ENCODE peak calls at places on chromosomes 5 and 9, in six cellular contexts. Q is GM23248, M is IMR-90, I is HCT116, Z is neuronal stem cell, A is mammary epithelial cell. U is an unnamed sample.

GRCh38 chr9:131500939-131501541 is 1.7 kb upstream of the POMT1 start:
- DNase-seq in Q (peak; percentile 84), I (no peak), Z (no peak), M (peak; percentile 81), A (peak; percentile 90), U (peak; percentile 81)

GRCh38 chr9:94554078-94554438 is 825 bp upstream of the PCAT7 start:
- DNase-seq in A (no peak), Q (no peak), I (no peak), Z (peak; percentile 2), M (no peak), U (no peak)

GRCh38 chr9:136564379-136564988 is 18.6 kb upstream of the NOTCH1 start:
- DNase-seq in A (peak; percentile 39), Z (no peak), M (peak; percentile 71), Q (peak; percentile 96), I (no peak), U (peak; percentile 74)

GRCh38 chr5:169667896-169668674 is 31.0 kb downstream of the DOCK2 start:
- DNase-seq in A (no peak), M (peak; percentile 17), I (no peak), Z (no peak), Q (peak; percentile 23), U (no peak)

GRCh38 chr5:154782326-154782725 is 27.1 kb downstream of the LARP1 start:
- DNase-seq in M (no peak), I (no peak), Z (no peak), Q (no peak), A (no peak), U (no peak)

GRCh38 chr5:44385236-44385940 is 3.8 kb downstream of the FGF10 start:
- DNase-seq in Q (no peak), A (no peak), M (no peak), I (no peak), Z (no peak), U (no peak)

GRCh38 chr9:77488439-77489126 is 159.5 kb downstream of the GNA14 start:
- DNase-seq in Z (no peak), Q (peak; percentile 61), M (peak; percentile 20), I (peak; percentile 7), A (no peak), U (peak; percentile 11)

GRCh38 chr9:26673276-26673675 is 219.3 kb downstream of the CAAP1 start:
- DNase-seq in Z (no peak), A (no peak), I (no peak), Q (no peak), M (no peak), U (no peak)

GRCh38 chr9:134377976-134378375 is 51.7 kb downstream of the RXRA start:
- DNase-seq in I (no peak), Z (no peak), A (peak; percentile 44), Q (peak; percentile 47), M (no peak), U (no peak)

GRCh38 chr9:36317766-36318165 is 59.5 kb upstream of the GNE start:
- DNase-seq in A (peak; percentile 99), I (no peak), Q (no peak), M (no peak), Z (no peak), U (no peak)

GRCh38 chr5:33793836-33794549 is 97.8 kb downstream of the ADAMTS12 start:
- DNase-seq in Z (no peak), I (no peak), Q (peak; percentile 72), M (no peak), A (no peak), U (no peak)

GRCh38 chr5:124922255-124922975 is 176.0 kb upstream of the ZNF608 start:
- DNase-seq in I (no peak), A (no peak), Z (no peak), M (no peak), Q (no peak), U (no peak)

GRCh38 chr9:104992696-104993095 is 64.7 kb upstream of the ABCA1 start:
- DNase-seq in Z (no peak), M (peak; percentile 90), A (no peak), I (no peak), Q (peak; percentile 17), U (no peak)

GRCh38 chr5:10607666-10608442 is 44.0 kb downstream of the ANKRD33B start:
- DNase-seq in M (peak; percentile 72), A (no peak), Z (no peak), Q (peak; percentile 93), I (no peak), U (peak; percentile 64)

GRCh38 chr5:142677212-142677611 is 8.7 kb downstream of the FGF1 start:
- DNase-seq in Q (peak; percentile 81), A (peak; percentile 52), I (no peak), M (peak; percentile 61), Z (no peak), U (no peak)

GRCh38 chr9:135618866-135619598 is 20.3 kb downstream of the GLT6D1 start:
- DNase-seq in I (no peak), Z (no peak), A (no peak), M (no peak), Q (no peak), U (no peak)

GRCh38 chr9:129761293-129761900 is 8.6 kb upstream of the PTGES start:
- DNase-seq in Q (peak; percentile 74), A (no peak), Z (no peak), I (no peak), M (peak; percentile 92), U (no peak)

GRCh38 chr5:2998106-2998505 is 246.6 kb upstream of the IRX2 start:
- DNase-seq in Z (no peak), A (no peak), I (no peak), Q (no peak), M (no peak), U (no peak)

GRCh38 chr5:120538644-120539043 is 74.5 kb downstream of the PRR16 start:
- DNase-seq in Q (peak; percentile 83), Z (no peak), A (peak; percentile 31), M (peak; percentile 80), I (no peak), U (no peak)

GRCh38 chr9:93291536-93292287 is 107.8 kb downstream of the WNK2 start:
- DNase-seq in Z (no peak), Q (no peak), I (no peak), A (no peak), M (no peak), U (no peak)

GRCh38 chr9:131612851-131613250 is 67.5 kb downstream of the PRRT1B start:
- DNase-seq in I (no peak), Z (no peak), M (no peak), A (no peak), Q (no peak), U (no peak)

GRCh38 chr5:76470978-76471377 is 67.9 kb downstream of the IQGAP2 start:
- DNase-seq in A (no peak), M (no peak), Q (no peak), I (no peak), Z (no peak), U (no peak)

GRCh38 chr5:133316346-133317343 is 264.8 kb downstream of the HSPA4 start:
- DNase-seq in Q (no peak), I (peak; percentile 34), A (no peak), M (no peak), Z (peak; percentile 11), U (no peak)

GRCh38 chr5:6837519-6838110 is 124.4 kb downstream of the TENT4A start:
- DNase-seq in Q (no peak), M (no peak), A (no peak), Z (no peak), I (no peak), U (no peak)

GRCh38 chr9:114389612-114390368 is 2.0 kb upstream of the AKNA start:
- DNase-seq in Q (no peak), M (no peak), Z (no peak), A (no peak), I (no peak), U (no peak)

GRCh38 chr9:114390952-114391351 is 3.2 kb upstream of the AKNA start:
- DNase-seq in I (no peak), M (peak; percentile 18), Q (peak; percentile 25), Z (no peak), A (no peak), U (no peak)

GRCh38 chr9:114395196-114395595 is 7.4 kb upstream of the AKNA start:
- DNase-seq in Z (no peak), I (no peak), A (no peak), Q (no peak), M (no peak), U (no peak)

GRCh38 chr9:114394523-114395193 is 6.9 kb upstream of the AKNA start:
- DNase-seq in I (no peak), Q (no peak), M (no peak), A (no peak), Z (no peak), U (no peak)

DNA sequence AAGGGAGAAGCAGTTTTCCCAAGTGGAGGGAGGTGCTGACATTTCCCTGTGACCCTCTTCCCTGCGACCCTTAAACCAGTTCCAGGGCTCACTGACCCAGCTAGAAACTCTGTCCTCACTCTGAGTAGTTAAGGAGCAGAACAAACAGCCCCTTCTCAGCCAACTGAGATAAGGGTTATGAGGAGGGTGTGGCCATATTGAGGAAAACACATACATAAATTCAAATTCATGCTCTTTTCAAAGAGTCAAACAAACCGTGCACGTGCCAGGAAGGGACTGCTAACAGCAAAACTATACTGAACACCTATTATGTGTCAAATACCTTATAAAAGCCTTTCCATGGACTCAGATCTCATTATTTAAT is 4.9 kb upstream of the AKNA start:
- DNase-seq in A (no peak), Q (no peak), M (no peak), I (no peak), Z (no peak), U (no peak)
- H3K9ac ChIP-seq in A (no peak overlapping the region), Q (no peak overlapping the region), M (no peak overlapping the region), I (no peak overlapping the region), Z (no peak overlapping the region), U (no peak overlapping the region)

DNA sequence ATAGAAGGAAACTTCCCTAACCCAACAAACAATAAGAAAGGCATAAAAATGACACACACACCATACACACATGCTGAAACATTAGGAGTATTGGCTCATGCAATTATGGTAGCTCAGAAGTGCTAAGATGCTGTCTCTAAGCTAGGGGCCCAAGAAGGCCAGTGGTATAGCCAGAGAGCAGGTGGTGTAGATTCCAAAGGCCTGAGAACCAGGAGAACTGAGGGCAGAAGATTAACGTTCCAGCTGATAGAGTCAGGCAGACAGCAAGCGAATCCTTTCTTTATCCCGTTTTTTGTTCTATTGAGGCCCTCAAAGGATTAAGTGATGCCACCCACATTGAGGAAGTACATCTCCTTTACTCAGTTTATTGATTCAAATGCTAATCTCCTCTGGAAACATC is 262.9 kb downstream of the EPB41L4A start:
- DNase-seq in A (no peak), I (no peak), M (no peak), Z (no peak), Q (no peak), U (no peak)
- H2AFZ ChIP-seq in A (no peak overlapping the region), I (no peak overlapping the region), M (no peak overlapping the region), Z (no peak overlapping the region), Q (no peak overlapping the region), U (no peak overlapping the region)

GRCh38 chr5:168292783-168293696 is 1.6 kb downstream of the WWC1 start:
- DNase-seq in I (no peak), M (no peak), A (no peak), Z (no peak), Q (no peak), U (no peak)
- H3K9ac ChIP-seq in I (peak overlapping the region; percentile 77), M (peak overlapping the region; percentile 23), A (no peak overlapping the region), Z (no peak overlapping the region), Q (no peak overlapping the region), U (peak overlapping the region; percentile 61)

DNA sequence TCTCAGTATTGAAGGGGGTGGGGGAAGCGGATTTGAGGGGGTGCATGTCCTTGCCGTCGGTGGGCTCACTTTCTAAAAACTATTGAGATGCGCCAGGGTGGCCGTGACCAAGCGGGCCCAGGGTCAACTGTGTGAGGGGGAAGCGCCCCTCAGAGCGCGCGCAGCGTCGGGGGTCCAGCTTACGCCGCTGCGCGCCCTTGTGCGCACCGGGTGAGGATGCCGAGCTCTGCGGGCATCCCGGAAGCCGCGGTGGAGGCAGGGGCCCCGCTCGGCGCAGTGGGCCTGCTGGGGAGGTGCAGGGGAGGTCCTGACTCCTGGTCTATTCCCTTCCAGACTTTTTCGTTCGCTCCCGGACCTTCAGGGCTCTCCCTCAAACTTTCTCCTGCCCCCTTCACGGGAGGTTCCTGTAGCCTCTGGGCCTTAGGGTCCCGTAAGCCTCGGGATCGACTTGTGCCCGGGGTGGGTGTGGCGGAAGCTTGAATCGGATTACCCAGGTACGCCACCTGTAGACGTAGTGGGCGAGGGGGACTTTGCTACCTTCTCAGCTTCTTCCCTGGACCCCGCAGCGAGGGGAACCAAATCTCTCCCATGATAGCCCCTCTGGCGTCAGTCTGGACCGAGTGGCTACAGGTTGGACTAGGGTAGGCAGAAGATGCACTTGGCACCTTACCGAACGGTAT is 2.5 kb upstream of the PRDM6 start:
- DNase-seq in Z (no peak), M (no peak), I (no peak), Q (no peak), A (no peak), U (no peak)
- H2AFZ ChIP-seq in Z (peak overlapping the region; percentile 36), M (no peak overlapping the region), I (no peak overlapping the region), Q (no peak overlapping the region), A (no peak overlapping the region), U (no peak overlapping the region)

U was measured in MM.1S.